ENCODE peak calls at places on chromosomes 12 and 14, in seven cellular contexts. X is IMR-90, U is trophoblast cell, I is mesendoderm, Z is H1, B is neuronal stem cell, Y is mesenchymal stem cell. Q is an unnamed sample.
A peak's percentile ranks its signal among the peaks of the same experiment; 100 is the strongest.

GRCh38 chr12:27779416-27779815 is 617 bp upstream of the KLHL42 start:
- DNase-seq in X (no peak), U (no peak), I (peak; percentile 43), Z (no peak), B (no peak), Y (peak; percentile 30), Q (peak; percentile 52)

GRCh38 chr12:122860052-122860853 is 25.0 kb downstream of the HIP1R start:
- DNase-seq in X (peak; percentile 75), U (peak; percentile 67), I (peak; percentile 74), Z (peak; percentile 95), B (peak; percentile 73), Y (peak; percentile 75), Q (peak; percentile 87)

GRCh38 chr14:21894003-21894897 is 220.6 kb upstream of the OR4E1 start:
- DNase-seq in X (no peak), U (no peak), I (peak; percentile 44), Z (peak; percentile 66), B (no peak), Y (no peak), Q (peak; percentile 59)

GRCh38 chr14:90810808-90811207 is 5.4 kb downstream of the TTC7B start:
- DNase-seq in X (no peak), U (no peak), I (no peak), Z (no peak), B (no peak), Y (no peak), Q (no peak)

GRCh38 chr12:81759215-81759991 is at the start of gene PPFIA2:
- DNase-seq in X (peak; percentile 4), U (no peak), I (peak; percentile 70), Z (peak; percentile 60), B (peak; percentile 27), Y (peak; percentile 27), Q (peak; percentile 81)

GRCh38 chr14:102323102-102323501 is 3.6 kb downstream of the ZNF839 start:
- DNase-seq in X (peak; percentile 81), U (no peak), I (peak; percentile 79), Z (no peak), B (no peak), Y (peak; percentile 83), Q (peak; percentile 62)

GRCh38 chr12:58420496-58420895 is 479.1 kb downstream of the ATP23 start:
- DNase-seq in X (no peak), U (no peak), I (no peak), Z (no peak), B (no peak), Y (no peak), Q (no peak)

GRCh38 chr12:107951024-107951423 is 176.5 kb downstream of the ASCL4 start:
- DNase-seq in X (no peak), U (no peak), I (no peak), Z (no peak), B (no peak), Y (no peak), Q (no peak)

GRCh38 chr14:106308839-106309389 is 782.5 kb downstream of the TMEM121 start:
- DNase-seq in X (no peak), U (peak; percentile 13), I (peak; percentile 49), Z (peak; percentile 63), B (no peak), Y (no peak), Q (peak; percentile 34)

GRCh38 chr14:61132894-61133293 is 148.2 kb downstream of the TMEM30B start:
- DNase-seq in X (no peak), U (no peak), I (peak; percentile 76), Z (no peak), B (no peak), Y (no peak), Q (no peak)

GRCh38 chr12:473863-474577 is 14.3 kb downstream of the B4GALNT3 start:
- DNase-seq in X (no peak), U (no peak), I (peak; percentile 96), Z (no peak), B (no peak), Y (no peak), Q (peak; percentile 32)

GRCh38 chr12:132921685-132922084 is 34.3 kb upstream of the CHFR start:
- DNase-seq in X (no peak), U (no peak), I (peak; percentile 17), Z (peak; percentile 55), B (no peak), Y (no peak), Q (no peak)

GRCh38 chr12:31773223-31773750 is 44.5 kb upstream of the AMN1 start:
- DNase-seq in X (no peak), U (no peak), I (peak; percentile 68), Z (no peak), B (no peak), Y (peak; percentile 55), Q (no peak)

GRCh38 chr12:20444595-20445170 is 76.3 kb downstream of the PDE3A start:
- DNase-seq in X (no peak), U (no peak), I (peak; percentile 19), Z (no peak), B (no peak), Y (no peak), Q (no peak)

GRCh38 chr14:80202888-80203562 is 8.3 kb downstream of the DIO2 start:
- DNase-seq in X (no peak), U (no peak), I (peak; percentile 77), Z (peak; percentile 93), B (no peak), Y (no peak), Q (peak; percentile 87)

GRCh38 chr12:84793558-84794367 is 118.8 kb downstream of the SLC6A15 start:
- DNase-seq in X (peak; percentile 23), U (no peak), I (no peak), Z (no peak), B (no peak), Y (peak; percentile 13), Q (no peak)

DNA sequence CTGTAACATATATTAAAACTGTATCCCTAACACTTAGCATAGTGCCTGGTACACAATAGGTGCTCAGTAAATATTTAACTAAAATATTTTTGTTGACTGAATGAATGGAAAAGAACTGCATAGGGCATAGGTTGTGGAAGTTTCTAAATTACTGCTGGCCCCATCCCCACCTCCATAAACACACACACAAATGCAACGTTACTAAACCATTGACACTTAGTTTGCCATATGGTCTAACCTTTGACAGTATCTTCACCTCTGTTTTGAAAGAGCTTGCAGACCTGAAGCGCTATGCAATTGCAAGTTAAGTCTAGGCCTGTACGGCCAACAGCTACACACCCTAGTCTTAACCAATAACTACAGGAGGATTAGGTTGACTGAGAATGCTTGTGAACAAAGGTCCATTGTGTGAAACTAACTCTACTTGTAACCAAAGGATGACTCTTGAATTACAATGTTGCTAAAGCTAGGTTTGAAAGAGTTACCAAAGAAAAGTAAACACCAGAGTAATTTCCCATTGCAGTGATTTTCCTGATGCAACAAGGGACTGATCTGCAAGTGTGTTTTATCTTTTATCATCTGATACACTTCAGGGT is 924 bp upstream of the MANSC1 start:
- DNase-seq in X (peak; percentile 26), U (no peak), I (no peak), Z (no peak), B (no peak), Y (no peak), Q (no peak)
- H3K4ac ChIP-seq in X (no peak overlapping the region), U (no peak overlapping the region), I (no peak overlapping the region), Z (no peak overlapping the region), B (no peak overlapping the region), Y (no peak overlapping the region), Q (no peak overlapping the region)

GRCh38 chr12:38984388-38984787 is 79.0 kb upstream of the CPNE8 start:
- DNase-seq in X (no peak), U (no peak), I (no peak), Z (no peak), B (no peak), Y (no peak), Q (no peak)
- H3K18ac ChIP-seq in X (no peak overlapping the region), U (no peak overlapping the region), I (no peak overlapping the region), Z (no peak overlapping the region), B (no peak overlapping the region), Y (no peak overlapping the region), Q (no peak overlapping the region)

GRCh38 chr12:6146951-6147350 is 22.5 kb upstream of the VWF start:
- DNase-seq in X (no peak), U (peak; percentile 34), I (no peak), Z (no peak), B (no peak), Y (no peak), Q (no peak)

GRCh38 chr12:6145584-6145983 is 21.1 kb upstream of the VWF start:
- DNase-seq in X (no peak), U (no peak), I (no peak), Z (no peak), B (no peak), Y (no peak), Q (no peak)

GRCh38 chr12:6141048-6141447 is 16.6 kb upstream of the VWF start:
- DNase-seq in X (peak; percentile 70), U (peak; percentile 14), I (no peak), Z (no peak), B (no peak), Y (peak; percentile 77), Q (no peak)

GRCh38 chr12:6148061-6148460 is 23.6 kb upstream of the VWF start:
- DNase-seq in X (no peak), U (no peak), I (no peak), Z (no peak), B (no peak), Y (no peak), Q (no peak)

DNA sequence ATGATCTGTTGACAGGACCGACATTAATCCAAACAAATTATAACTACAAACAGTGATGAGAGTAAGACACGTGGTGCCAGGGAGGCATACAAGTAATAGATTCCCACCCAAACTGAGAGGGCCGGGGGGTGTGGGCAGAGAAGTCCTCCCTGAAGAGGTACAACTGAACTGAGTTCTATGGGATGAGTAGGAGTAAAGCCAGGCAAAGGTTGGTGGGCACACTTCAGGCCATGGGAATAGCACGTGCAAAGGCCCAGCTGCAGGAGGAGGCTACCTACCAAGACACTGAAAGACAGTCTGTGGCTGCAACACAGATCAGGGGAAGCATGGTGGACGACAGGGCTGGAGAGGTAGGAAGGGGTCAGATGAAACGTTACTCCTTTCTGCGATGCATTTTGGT is 22.0 kb upstream of the VWF start:
- DNase-seq in X (no peak), U (no peak), I (no peak), Z (no peak), B (no peak), Y (no peak), Q (no peak)
- H4K8ac ChIP-seq in X (no peak overlapping the region), U (peak overlapping the region; percentile 28), I (no peak overlapping the region), Z (no peak overlapping the region), B (no peak overlapping the region), Y (no peak overlapping the region), Q (no peak overlapping the region)

GRCh38 chr14:43360239-43360638 is 1146.8 kb downstream of the FSCB start:
- DNase-seq in X (no peak), U (no peak), I (no peak), Z (no peak), B (no peak), Y (no peak), Q (no peak)

GRCh38 chr14:43356382-43356781 is 1150.7 kb downstream of the FSCB start:
- DNase-seq in X (no peak), U (no peak), I (no peak), Z (no peak), B (no peak), Y (no peak), Q (no peak)

GRCh38 chr14:43356984-43357545 is 1150.0 kb downstream of the FSCB start:
- DNase-seq in X (no peak), U (no peak), I (no peak), Z (no peak), B (no peak), Y (no peak), Q (no peak)

GRCh38 chr14:43359317-43359716 is 1147.8 kb downstream of the FSCB start:
- DNase-seq in X (no peak), U (no peak), I (no peak), Z (no peak), B (no peak), Y (no peak), Q (no peak)

DNA sequence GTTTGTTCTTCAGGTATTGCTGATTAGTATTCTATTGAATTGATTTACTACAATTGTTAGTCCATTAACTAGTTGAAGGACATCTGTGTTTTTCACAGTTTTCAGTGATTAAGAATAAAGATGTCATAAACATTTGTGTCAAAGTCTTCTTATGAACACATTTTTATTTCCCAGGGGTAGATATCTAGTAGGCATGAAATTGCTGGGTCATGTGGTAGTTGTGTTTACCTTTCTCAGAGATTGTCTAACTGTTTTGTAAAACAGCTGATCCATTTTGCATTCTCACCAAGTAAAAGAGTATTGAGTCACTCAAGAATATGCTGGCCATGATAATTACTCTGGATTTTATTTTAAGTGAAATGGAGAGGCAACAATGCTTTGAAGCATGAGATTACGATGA is 1145.3 kb downstream of the FSCB start:
- DNase-seq in X (no peak), U (no peak), I (no peak), Z (no peak), B (no peak), Y (no peak), Q (no peak)
- H3K4ac ChIP-seq in X (no peak overlapping the region), U (no peak overlapping the region), I (no peak overlapping the region), Z (no peak overlapping the region), B (no peak overlapping the region), Y (no peak overlapping the region), Q (no peak overlapping the region)

Q was measured in H9.